ENCODE peak calls at places on chromosome 6, in six cellular contexts. F is Right ventricle myocardium superior, Y is NCI-H1105 treated with DMSO at 0.1 percent for 48 hours, H is HuH-7, Q is EL, O is NCI-H187. N is an unnamed sample.

GRCh38 chr6:27188206-27188884 is 59.2 kb upstream of the PRSS16 start:
- DNase-seq in F (peak; percentile 51), Y (peak; percentile 59), H (peak; percentile 27), Q (peak; percentile 87), O (no peak), N (peak; percentile 68)

GRCh38 chr6:17225767-17226166 is 55.4 kb upstream of the RBM24 start:
- DNase-seq in F (no peak), Y (no peak), H (no peak), Q (no peak), O (no peak), N (no peak)

GRCh38 chr6:27139753-27140522 is 107.6 kb upstream of the PRSS16 start:
- DNase-seq in F (no peak), Y (no peak), H (no peak), Q (peak; percentile 53), O (peak; percentile 60), N (peak; percentile 43)

GRCh38 chr6:141199074-141199473 is 933.7 kb upstream of the GJE1 start:
- DNase-seq in F (no peak), Y (no peak), H (no peak), Q (peak; percentile 3), O (no peak), N (no peak)

GRCh38 chr6:20882014-20882413 is 347.8 kb downstream of the CDKAL1 start:
- DNase-seq in F (no peak), Y (no peak), H (no peak), Q (no peak), O (no peak), N (no peak)

GRCh38 chr6:130643361-130643760 is 183.8 kb upstream of the SMLR1 start:
- DNase-seq in F (no peak), Y (no peak), H (no peak), Q (no peak), O (no peak), N (no peak)

GRCh38 chr6:169256061-169256460 is 2.4 kb upstream of the THBS2 start:
- DNase-seq in F (no peak), Y (no peak), H (no peak), Q (no peak), O (no peak), N (no peak)

GRCh38 chr6:92587521-92587920 is 831.8 kb downstream of the EPHA7 start:
- DNase-seq in F (no peak), Y (no peak), H (no peak), Q (no peak), O (no peak), N (no peak)

GRCh38 chr6:32968093-32968769 is at the start of gene BRD2:
- DNase-seq in F (peak; percentile 97), Y (peak; percentile 93), H (peak; percentile 80), Q (peak; percentile 98), O (peak; percentile 91), N (peak; percentile 97)

GRCh38 chr6:474454-475185 is 83.1 kb downstream of the IRF4 start:
- DNase-seq in F (no peak), Y (no peak), H (no peak), Q (peak; percentile 28), O (no peak), N (peak; percentile 21)

GRCh38 chr6:13681305-13682061 is 30.2 kb downstream of the RANBP9 start:
- DNase-seq in F (no peak), Y (no peak), H (no peak), Q (no peak), O (no peak), N (no peak)

GRCh38 chr6:112936476-112936875 is 589.3 kb downstream of the RFPL4B start:
- DNase-seq in F (no peak), Y (no peak), H (no peak), Q (peak; percentile 52), O (no peak), N (no peak)

GRCh38 chr6:147282566-147282959 is 78.3 kb downstream of the STXBP5 start:
- DNase-seq in F (no peak), Y (no peak), H (no peak), Q (no peak), O (no peak), N (no peak)

GRCh38 chr6:28683945-28684538 is 158.4 kb downstream of the GPX5 start:
- DNase-seq in F (no peak), Y (peak; percentile 60), H (peak; percentile 20), Q (peak; percentile 57), O (no peak), N (peak; percentile 75)

GRCh38 chr6:158536891-158537798 is 22.7 kb upstream of the TMEM181 start:
- DNase-seq in F (no peak), Y (peak; percentile 75), H (peak; percentile 79), Q (peak; percentile 46), O (peak; percentile 24), N (no peak)

GRCh38 chr6:156031516-156031915 is 575.9 kb upstream of the NOX3 start:
- DNase-seq in F (no peak), Y (no peak), H (no peak), Q (no peak), O (no peak), N (no peak)

GRCh38 chr6:22764521-22764920 is 195.2 kb downstream of the HDGFL1 start:
- DNase-seq in F (no peak), Y (no peak), H (no peak), Q (peak; percentile 47), O (no peak), N (peak; percentile 15)

GRCh38 chr6:163731215-163732013 is 316.9 kb downstream of the QKI start:
- DNase-seq in F (no peak), Y (no peak), H (no peak), Q (no peak), O (no peak), N (no peak)

GRCh38 chr6:1200706-1201105 is 111.2 kb upstream of the FOXQ1 start:
- DNase-seq in F (no peak), Y (no peak), H (no peak), Q (peak; percentile 94), O (no peak), N (no peak)

GRCh38 chr6:33050013-33050800 is 23.2 kb downstream of the HLA-DPA1 start:
- DNase-seq in F (no peak), Y (no peak), H (no peak), Q (no peak), O (no peak), N (no peak)

GRCh38 chr6:130367767-130368166 is 1.9 kb downstream of the TMEM200A start:
- DNase-seq in F (no peak), Y (peak; percentile 23), H (no peak), Q (no peak), O (no peak), N (no peak)

GRCh38 chr6:43147289-43147688 is 23.8 kb upstream of the SRF start:
- DNase-seq in F (no peak), Y (no peak), H (no peak), Q (no peak), O (no peak), N (no peak)

GRCh38 chr6:168150551-168151444 is 71.8 kb upstream of the FRMD1 start:
- DNase-seq in F (no peak), Y (peak; percentile 29), H (peak; percentile 55), Q (no peak), O (no peak), N (no peak)

GRCh38 chr6:44456070-44456965 is 68.8 kb downstream of the CDC5L start:
- DNase-seq in F (peak; percentile 69), Y (peak; percentile 55), H (peak; percentile 45), Q (peak; percentile 78), O (no peak), N (peak; percentile 70)

GRCh38 chr6:14117158-14118090 is at the start of gene CD83:
- DNase-seq in F (peak; percentile 85), Y (peak; percentile 61), H (peak; percentile 68), Q (peak; percentile 81), O (peak; percentile 7), N (peak; percentile 59)

GRCh38 chr6:7148100-7148822 is 40.5 kb downstream of the RREB1 start:
- DNase-seq in F (no peak), Y (no peak), H (no peak), Q (peak; percentile 85), O (no peak), N (peak; percentile 43)

GRCh38 chr6:44036196-44036595 is 91.1 kb downstream of the MRPL14 start:
- DNase-seq in F (peak; percentile 20), Y (no peak), H (no peak), Q (peak; percentile 53), O (no peak), N (no peak)

GRCh38 chr6:11224252-11224965 is 8.1 kb downstream of the NEDD9 start:
- DNase-seq in F (no peak), Y (no peak), H (no peak), Q (peak; percentile 48), O (no peak), N (peak; percentile 64)

GRCh38 chr6:162450358-162450757 is 277.2 kb downstream of the PRKN start:
- DNase-seq in F (no peak), Y (no peak), H (peak; percentile 17), Q (no peak), O (no peak), N (no peak)

GRCh38 chr6:128491041-128491642 is 29.3 kb downstream of the PTPRK start:
- DNase-seq in F (no peak), Y (peak; percentile 59), H (no peak), Q (no peak), O (no peak), N (peak; percentile 84)

GRCh38 chr6:124994648-124995047 is 32.4 kb downstream of the RNF217 start:
- DNase-seq in F (no peak), Y (peak; percentile 15), H (no peak), Q (no peak), O (no peak), N (no peak)

GRCh38 chr6:137926207-137926731 is 59.2 kb downstream of the TNFAIP3 start:
- DNase-seq in F (no peak), Y (peak; percentile 2), H (no peak), Q (peak; percentile 94), O (no peak), N (peak; percentile 31)

GRCh38 chr6:129469070-129469662 is 240.8 kb downstream of the ARHGAP18 start:
- DNase-seq in F (no peak), Y (no peak), H (no peak), Q (no peak), O (no peak), N (peak; percentile 13)

GRCh38 chr6:154249499-154250298 is 106.9 kb downstream of the IPCEF1 start:
- DNase-seq in F (no peak), Y (no peak), H (no peak), Q (no peak), O (no peak), N (no peak)

GRCh38 chr6:21382821-21383455 is 210.6 kb upstream of the SOX4 start:
- DNase-seq in F (no peak), Y (no peak), H (no peak), Q (no peak), O (no peak), N (no peak)